ENCODE peak calls at places on chromosome 1, in four cellular contexts. S is HepG2, U is K562, Q is GM12878. I is an unnamed sample.

GRCh38 chr1:179303173-179303572 is 9.6 kb downstream of the SOAT1 start:
- DNase-seq in S (no peak), U (no peak), Q (no peak), I (no peak)

GRCh38 chr1:53277326-53277725 is 39.0 kb upstream of the MAGOH start:
- DNase-seq in S (no peak), U (no peak), Q (no peak), I (no peak)

GRCh38 chr1:223504741-223505140 is 111.5 kb downstream of the CCDC185 start:
- DNase-seq in S (no peak), U (no peak), Q (no peak), I (no peak)

GRCh38 chr1:46725736-46726108 is 6.8 kb upstream of the EFCAB14 start:
- DNase-seq in S (peak), U (no peak), Q (no peak), I (no peak)

GRCh38 chr1:234962340-234962989 is 166.2 kb downstream of the TOMM20 start:
- DNase-seq in S (peak), U (peak), Q (peak), I (no peak)

GRCh38 chr1:160163612-160164011 is 12.2 kb downstream of the ATP1A4 start:
- DNase-seq in S (peak), U (no peak), Q (no peak), I (no peak)

GRCh38 chr1:116033322-116033721 is 57.0 kb downstream of the SLC22A15 start:
- DNase-seq in S (no peak), U (no peak), Q (no peak), I (no peak)

GRCh38 chr1:2443285-2444137 is 31.1 kb upstream of the PEX10 start:
- DNase-seq in S (no peak), U (no peak), Q (no peak), I (peak)

GRCh38 chr1:112461200-112461871 is 47.4 kb upstream of the WNT2B start:
- DNase-seq in S (no peak), U (peak), Q (no peak), I (no peak)

GRCh38 chr1:47211796-47212269 is 20.2 kb downstream of the TAL1 start:
- DNase-seq in S (no peak), U (peak), Q (no peak), I (no peak)

GRCh38 chr1:46697053-46697452 is 21.9 kb downstream of the EFCAB14 start:
- DNase-seq in S (no peak), U (no peak), Q (no peak), I (no peak)

GRCh38 chr1:196538473-196538872 is 69.8 kb downstream of the KCNT2 start:
- DNase-seq in S (no peak), U (no peak), Q (no peak), I (no peak)

GRCh38 chr1:34500451-34500850 is 254.4 kb upstream of the GJB5 start:
- DNase-seq in S (no peak), U (peak), Q (no peak), I (peak)

GRCh38 chr1:240912821-240913220 is 300.9 kb upstream of the GREM2 start:
- DNase-seq in S (no peak), U (no peak), Q (no peak), I (no peak)

GRCh38 chr1:197972406-197972805 is 55.2 kb downstream of the LHX9 start:
- DNase-seq in S (no peak), U (no peak), Q (no peak), I (no peak)

DNA sequence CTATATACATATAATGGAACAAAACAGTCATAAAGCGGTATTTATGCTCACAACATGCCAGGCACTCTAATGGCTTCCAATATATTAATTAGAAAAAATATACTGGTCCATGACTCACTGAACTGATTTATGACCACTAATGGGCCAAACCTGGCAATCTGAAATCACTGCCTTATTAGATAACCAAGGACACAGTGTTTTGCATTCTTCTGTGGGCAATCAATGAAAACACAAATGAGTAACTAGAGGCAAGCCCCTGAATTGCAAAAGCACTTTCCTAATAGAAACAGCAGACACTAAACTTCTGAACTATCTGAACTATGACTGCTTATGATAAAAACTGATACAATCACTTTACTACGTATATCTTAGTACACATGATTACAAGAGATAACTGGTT is 3.5 kb downstream of the GCLM start:
- DNase-seq in S (peak), U (no peak), Q (no peak), I (no peak)
- TF ChIP-seq FOXK2 in S (no peak), U (no peak), Q (no peak), I (no peak)

GRCh38 chr1:152411846-152412245 is 2.2 kb downstream of the CRNN start:
- DNase-seq in S (no peak), U (no peak), Q (no peak), I (no peak)

GRCh38 chr1:152410599-152410998 is 3.5 kb downstream of the CRNN start:
- DNase-seq in S (no peak), U (no peak), Q (no peak), I (no peak)

GRCh38 chr1:152408664-152409063 is 5.4 kb downstream of the CRNN start:
- DNase-seq in S (no peak), U (no peak), Q (no peak), I (no peak)

GRCh38 chr1:152411144-152411543 is 2.9 kb downstream of the CRNN start:
- DNase-seq in S (no peak), U (no peak), Q (no peak), I (no peak)

DNA sequence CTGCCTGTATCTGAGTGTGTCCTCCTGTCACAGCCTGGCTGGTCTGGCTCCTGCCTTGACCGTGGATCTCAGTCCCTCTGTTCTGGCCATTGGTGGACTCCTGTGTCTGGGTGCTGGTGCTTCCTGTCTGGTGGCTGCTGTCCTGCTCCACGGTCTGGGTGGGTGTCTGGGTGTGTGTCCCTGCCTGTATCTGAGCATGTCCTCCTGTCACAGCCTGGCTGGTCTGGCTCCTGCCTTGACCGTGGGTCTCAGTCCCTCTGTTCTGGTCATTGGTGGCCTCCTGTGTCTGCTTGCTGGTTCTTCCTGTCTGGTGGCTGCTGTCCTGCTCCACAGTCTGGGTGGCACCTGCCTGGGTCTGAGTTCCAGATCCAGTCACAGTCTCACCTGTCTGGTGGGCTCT is 4.0 kb downstream of the CRNN start:
- DNase-seq in S (no peak), U (no peak), Q (no peak), I (no peak)
- TF ChIP-seq TARDBP in S (no peak), U (no peak), Q (no peak), I (no peak)

GRCh38 chr1:202861420-202862121 is 27.4 kb downstream of the RABIF start:
- DNase-seq in S (peak), U (peak), Q (no peak), I (peak)
- TF ChIP-seq BHLHE40 in S (no peak), U (no peak), Q (no peak), I (no peak)

GRCh38 chr1:218480691-218481099 is 135.6 kb downstream of the TGFB2 start:
- DNase-seq in S (peak), U (no peak), Q (no peak), I (no peak)
- TF ChIP-seq FOXK2 in S (no peak), U (no peak), Q (no peak), I (no peak)